ENCODE peak calls at places on chromosome 12, in four cellular contexts. Q is dorsolateral prefrontal cortex, D is neural progenitor cell, W is heart left ventricle. F is an unnamed sample.

GRCh38 chr12:64218597-64218996 is 3.5 kb downstream of the KICS2 start:
- DNase-seq in W (no peak), Q (no peak), D (no peak), F (peak; percentile 9)

GRCh38 chr12:77893918-77894317 is 63.2 kb downstream of the NAV3 start:
- DNase-seq in Q (peak; percentile 16), W (no peak), D (no peak), F (no peak)

GRCh38 chr12:67649165-67650126 is 901 bp downstream of the DYRK2 start:
- DNase-seq in D (peak; percentile 57), W (peak; percentile 76), Q (peak; percentile 20), F (peak; percentile 7)

GRCh38 chr12:12541782-12542181 is 20.9 kb downstream of the DUSP16 start:
- DNase-seq in Q (no peak), D (no peak), W (no peak), F (no peak)

GRCh38 chr12:111201036-111201435 is 167.9 kb downstream of the PHETA1 start:
- DNase-seq in D (peak; percentile 39), Q (no peak), W (no peak), F (no peak)

GRCh38 chr12:117188961-117189724 is 1.1 kb downstream of the FBXO21 start:
- DNase-seq in W (no peak), Q (peak; percentile 13), D (peak; percentile 48), F (no peak)

GRCh38 chr12:96906849-96907664 is at the start of gene NEDD1:
- DNase-seq in W (peak; percentile 93), D (peak; percentile 93), Q (peak; percentile 54), F (peak; percentile 83)

GRCh38 chr12:92462049-92462448 is 240.7 kb upstream of the PLEKHG7 start:
- DNase-seq in Q (no peak), W (no peak), D (no peak), F (peak; percentile 10)

GRCh38 chr12:10503460-10503859 is 2.2 kb upstream of the EIF2S3B start:
- DNase-seq in Q (no peak), D (no peak), W (no peak), F (no peak)

GRCh38 chr12:120180975-120181374 is 13.5 kb downstream of the GCN1 start:
- DNase-seq in D (no peak), Q (no peak), W (no peak), F (no peak)

GRCh38 chr12:92503029-92503931 is 199.5 kb upstream of the PLEKHG7 start:
- DNase-seq in W (no peak), Q (peak; percentile 41), D (no peak), F (no peak)

GRCh38 chr12:6457220-6457945 is 5.5 kb downstream of the TAPBPL start:
- DNase-seq in D (no peak), Q (no peak), W (no peak), F (no peak)

GRCh38 chr12:91219511-91219910 is 36.9 kb upstream of the DCN start:
- DNase-seq in W (no peak), D (no peak), Q (no peak), F (no peak)

GRCh38 chr12:52044284-52044983 is 6.8 kb upstream of the NR4A1 start:
- DNase-seq in D (no peak), Q (peak; percentile 79), W (peak; percentile 93), F (no peak)

GRCh38 chr12:57899010-57899662 is 42.2 kb upstream of the ATP23 start:
- DNase-seq in W (peak; percentile 65), D (no peak), Q (no peak), F (peak; percentile 68)

GRCh38 chr12:6961278-6961694 is 9.2 kb downstream of the PHB2 start:
- DNase-seq in W (peak; percentile 84), D (no peak), Q (no peak), F (peak; percentile 90)

GRCh38 chr12:110819646-110820045 is 27.1 kb upstream of the CCDC63 start:
- DNase-seq in Q (no peak), W (no peak), D (no peak), F (no peak)

GRCh38 chr12:132278421-132279183 is 50.8 kb downstream of the GALNT9 start:
- DNase-seq in W (peak; percentile 53), D (no peak), Q (no peak), F (no peak)

GRCh38 chr12:33892425-33892824 is 129.9 kb upstream of the ALG10 start:
- DNase-seq in Q (no peak), D (no peak), W (no peak), F (no peak)

GRCh38 chr12:19440019-19440858 is 947 bp downstream of the AEBP2 start:
- DNase-seq in Q (peak; percentile 33), D (peak; percentile 81), W (peak; percentile 75), F (peak; percentile 50)

GRCh38 chr12:111174283-111175108 is 194.4 kb downstream of the PHETA1 start:
- DNase-seq in W (no peak), Q (no peak), D (peak; percentile 30), F (no peak)

GRCh38 chr12:57807285-57807684 is 11.2 kb downstream of the AVIL start:
- DNase-seq in W (no peak), Q (no peak), D (no peak), F (no peak)

GRCh38 chr12:54038260-54038759 is 5.5 kb downstream of the HOXC5 start:
- DNase-seq in D (peak; percentile 1), W (no peak), Q (no peak), F (no peak)

GRCh38 chr12:50764861-50765324 is 992 bp downstream of the ATF1 start:
- DNase-seq in D (no peak), Q (peak; percentile 50), W (no peak), F (peak; percentile 70)

GRCh38 chr12:30753233-30753632 is 1.5 kb downstream of the CAPRIN2 start:
- DNase-seq in Q (no peak), D (peak; percentile 60), W (no peak), F (peak; percentile 14)

GRCh38 chr12:53750812-53751335 is 905 bp downstream of the CISTR start:
- DNase-seq in Q (peak; percentile 80), W (no peak), D (peak; percentile 67), F (no peak)

GRCh38 chr12:14960548-14961465 is 594 bp downstream of the ARHGDIB start:
- DNase-seq in Q (no peak), D (no peak), W (peak; percentile 65), F (peak; percentile 46)

GRCh38 chr12:123141615-123142517 is 9.0 kb downstream of the PITPNM2 start:
- DNase-seq in W (no peak), D (peak; percentile 28), Q (no peak), F (no peak)

GRCh38 chr12:17609152-17609551 is 480.8 kb downstream of the RERGL start:
- DNase-seq in D (no peak), W (no peak), Q (no peak), F (no peak)

GRCh38 chr12:25745281-25745680 is 192.2 kb upstream of the LMNTD1 start:
- DNase-seq in D (no peak), Q (no peak), W (no peak), F (no peak)

GRCh38 chr12:57232156-57232756 is 2.7 kb downstream of the SHMT2 start:
- DNase-seq in D (no peak), W (peak; percentile 58), Q (no peak), F (no peak)

GRCh38 chr12:124777399-124778372 is 86.0 kb downstream of the SCARB1 start:
- DNase-seq in D (no peak), Q (no peak), W (no peak), F (no peak)

GRCh38 chr12:132603240-132604107 is 6.9 kb downstream of the LRCOL1 start:
- DNase-seq in D (no peak), Q (no peak), W (peak; percentile 69), F (no peak)

GRCh38 chr12:13179159-13180074 is 17.1 kb upstream of the EMP1 start:
- DNase-seq in D (peak; percentile 75), Q (no peak), W (no peak), F (peak; percentile 9)

GRCh38 chr12:115191342-115191741 is 507.4 kb upstream of the TBX3 start:
- DNase-seq in W (no peak), Q (no peak), D (no peak), F (no peak)

GRCh38 chr12:85138833-85139232 is 102.7 kb downstream of the LRRIQ1 start:
- DNase-seq in Q (no peak), D (no peak), W (no peak), F (no peak)

GRCh38 chr12:32051511-32052299 is 54.9 kb upstream of the BICD1 start:
- DNase-seq in D (no peak), Q (no peak), W (no peak), F (no peak)

GRCh38 chr12:41919526-41920305 is 225.0 kb downstream of the GXYLT1 start:
- DNase-seq in D (peak; percentile 67), W (no peak), Q (no peak), F (no peak)
- H3K4me3 ChIP-seq in D (peak overlapping the region; percentile 36), W (no peak overlapping the region), Q (peak overlapping the region; percentile 48), F (no peak overlapping the region)

GRCh38 chr12:102459314-102459713 is 21.0 kb downstream of the IGF1 start:
- DNase-seq in D (no peak), W (no peak), Q (no peak), F (no peak)
- H3K27ac ChIP-seq in D (no peak overlapping the region), W (no peak overlapping the region), Q (no peak overlapping the region), F (no peak overlapping the region)

GRCh38 chr12:95663525-95663924 is 112.2 kb upstream of the USP44 start:
- DNase-seq in Q (no peak), D (no peak), W (no peak), F (no peak)
- H3K4me3 ChIP-seq in Q (no peak overlapping the region), D (no peak overlapping the region), W (no peak overlapping the region), F (no peak overlapping the region)

DNA sequence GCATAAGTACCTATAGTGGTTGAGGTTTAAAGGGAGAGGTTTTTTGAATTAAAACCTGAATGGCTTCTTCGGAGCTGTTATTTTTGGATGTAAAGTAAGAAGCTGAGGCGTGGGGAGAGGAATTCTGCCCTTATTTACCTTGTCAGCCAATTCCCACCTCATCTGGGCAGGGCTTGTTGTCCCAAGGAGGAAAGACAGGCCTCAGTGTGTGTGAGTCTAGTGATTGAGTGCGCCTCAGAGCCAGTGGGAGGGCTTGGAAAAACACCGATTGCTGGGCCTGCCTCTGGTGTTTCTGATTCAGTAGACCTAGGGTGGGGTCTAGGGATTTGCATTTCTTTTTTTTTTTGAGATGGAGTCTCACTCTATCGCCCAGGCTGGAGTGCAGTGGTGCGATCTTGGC is 70.0 kb upstream of the REP15 start:
- DNase-seq in W (no peak), Q (no peak), D (no peak), F (no peak)
- H3K27ac ChIP-seq in W (no peak overlapping the region), Q (peak overlapping the region; percentile 76), D (no peak overlapping the region), F (no peak overlapping the region)

DNA sequence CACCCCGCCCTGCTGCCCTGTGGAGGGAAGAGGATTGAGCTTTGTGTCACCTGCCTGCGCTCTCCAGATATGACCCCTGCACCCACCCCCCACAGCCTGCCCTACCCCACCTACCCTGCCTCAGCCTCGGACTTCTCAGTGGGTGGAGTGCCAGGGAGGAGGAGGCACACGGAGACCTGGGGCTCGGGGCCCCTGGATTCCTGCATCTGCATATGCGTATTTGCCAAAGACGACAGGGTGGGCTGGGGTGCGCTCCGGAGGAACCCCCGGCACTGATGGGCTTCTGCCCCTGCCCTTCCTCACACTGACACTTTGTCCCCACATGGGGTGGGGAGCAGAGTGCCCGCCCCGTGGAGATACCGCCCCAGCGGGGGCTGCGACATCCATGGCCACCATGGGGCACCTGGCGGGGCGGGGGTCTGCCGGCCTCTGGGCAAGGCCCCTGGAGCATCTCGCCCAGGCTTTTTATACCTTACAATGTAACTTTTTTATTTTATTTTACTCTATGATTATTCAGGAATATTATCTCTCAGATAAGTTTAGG is 206.0 kb downstream of the TSPAN9 start:
- DNase-seq in D (no peak), W (no peak), Q (no peak), F (no peak)
- H3K4me3 ChIP-seq in D (no peak overlapping the region), W (no peak overlapping the region), Q (no peak overlapping the region), F (no peak overlapping the region)